ENCODE peak calls at places on chromosome 16, in six cellular contexts. X is EL; L is activated naive CD4-positive, alpha-beta T cell; D is choroid plexus epithelial cell; C is stimulated activated CD8-positive, alpha-beta memory T cell treated with anti-CD3 and anti-CD28 coated beads, Interleukin-4, amount 100 ng/mL, for 1 hour; V is aorta. J is an unnamed sample.

GRCh38 chr16:77273815-77274214 is 74.6 kb downstream of the SYCE1L start:
- DNase-seq in X (no peak), C (no peak), L (no peak), D (peak), V (no peak), J (no peak)

GRCh38 chr16:31386157-31386984 is 6.8 kb upstream of the ITGAD start:
- DNase-seq in C (no peak), D (peak), L (no peak), V (peak), X (peak), J (peak)

GRCh38 chr16:68644715-68645493 is at the start of gene CDH3:
- DNase-seq in C (no peak), L (no peak), V (no peak), D (no peak), X (peak), J (no peak)

GRCh38 chr16:75298252-75298651 is 46.8 kb upstream of the BCAR1 start:
- DNase-seq in V (no peak), X (no peak), C (no peak), L (no peak), D (no peak), J (no peak)

GRCh38 chr16:86810062-86810461 is 231.7 kb downstream of the FOXL1 start:
- DNase-seq in L (no peak), V (no peak), C (no peak), D (no peak), X (no peak), J (no peak)

GRCh38 chr16:50838885-50839284 is 97.0 kb downstream of the CYLD start:
- DNase-seq in V (no peak), C (no peak), D (no peak), X (no peak), L (no peak), J (no peak)

GRCh38 chr16:19521471-19522368 is at the start of gene GDE1:
- DNase-seq in D (peak), L (peak), C (peak), V (peak), X (peak), J (peak)

GRCh38 chr16:1331712-1332617 is 1.5 kb upstream of the BAIAP3 start:
- DNase-seq in L (no peak), C (peak), X (no peak), V (no peak), D (peak), J (no peak)

GRCh38 chr16:82404586-82405315 is 222.0 kb upstream of the CDH13 start:
- DNase-seq in L (no peak), D (no peak), C (no peak), V (no peak), X (no peak), J (no peak)

GRCh38 chr16:31050280-31051030 is 17.1 kb downstream of the STX4 start:
- DNase-seq in V (no peak), C (no peak), X (no peak), L (no peak), D (no peak), J (no peak)

J was measured in GOT3.